ENCODE peak calls at places on chromosomes 13 and 19, in eight cellular contexts. B is GM23338, D is neural crest cell, Y is neural progenitor cell, X is omental fat pad, H is transverse colon, U is astrocyte of the spinal cord, V is type B pancreatic cell. F is an unnamed sample.

GRCh38 chr19:51986309-51987291 is at the start of gene ZNF350:
- DNase-seq in X (peak), V (peak), H (peak), U (peak), D (peak), Y (peak), B (peak), F (peak)

GRCh38 chr13:105925496-105925895 is 610.0 kb downstream of the EFNB2 start:
- DNase-seq in V (no peak), X (no peak), U (peak), B (no peak), Y (no peak), D (no peak), H (no peak), F (no peak)

GRCh38 chr19:27694361-27695055 is 1518.4 kb downstream of the UQCRFS1 start:
- DNase-seq in X (no peak), H (no peak), Y (no peak), B (no peak), U (no peak), V (no peak), D (no peak), F (no peak)

GRCh38 chr13:72864142-72865035 is 82.5 kb downstream of the PIBF1 start:
- DNase-seq in B (no peak), Y (no peak), H (no peak), X (no peak), D (no peak), U (peak), V (no peak), F (peak)

GRCh38 chr19:1690570-1691307 is 38.3 kb upstream of the TCF3 start:
- DNase-seq in U (no peak), Y (peak), H (peak), V (no peak), B (peak), X (no peak), D (peak), F (no peak)

GRCh38 chr19:41701401-41702075 is 6.9 kb upstream of the CEACAM5 start:
- DNase-seq in D (no peak), V (peak), H (peak), X (no peak), U (no peak), B (peak), Y (no peak), F (no peak)

GRCh38 chr13:100106005-100106404 is 17.1 kb downstream of the PCCA start:
- DNase-seq in D (no peak), B (no peak), V (no peak), H (no peak), X (no peak), U (peak), Y (no peak), F (peak)

GRCh38 chr13:51025245-51025872 is 85.7 kb downstream of the C13orf42 start:
- DNase-seq in Y (no peak), X (no peak), D (no peak), U (no peak), V (no peak), B (no peak), H (no peak), F (no peak)

GRCh38 chr19:17580470-17581000 is 25.1 kb downstream of the COLGALT1 start:
- DNase-seq in H (no peak), X (no peak), B (peak), V (no peak), Y (no peak), D (no peak), U (no peak), F (no peak)

GRCh38 chr13:25632166-25632888 is 260.6 kb downstream of the ATP8A2 start:
- DNase-seq in D (no peak), Y (peak), U (no peak), X (no peak), B (peak), V (no peak), H (no peak), F (no peak)

GRCh38 chr19:54418030-54418929 is 3.0 kb downstream of the TTYH1 start:
- DNase-seq in H (no peak), D (no peak), B (peak), U (no peak), V (no peak), X (no peak), Y (peak), F (peak)

GRCh38 chr13:23561261-23561660 is 9.0 kb upstream of the TNFRSF19 start:
- DNase-seq in D (no peak), X (no peak), H (no peak), B (no peak), Y (no peak), U (no peak), V (no peak), F (no peak)

GRCh38 chr19:3608079-3608641 is 1.5 kb upstream of the TBXA2R start:
- DNase-seq in U (no peak), V (no peak), H (no peak), B (no peak), X (no peak), Y (no peak), D (no peak), F (no peak)

GRCh38 chr13:66859078-66859477 is 371.1 kb downstream of the PCDH9 start:
- DNase-seq in U (no peak), B (no peak), V (no peak), X (no peak), D (no peak), Y (no peak), H (no peak), F (no peak)

GRCh38 chr13:97125810-97126738 is 96.1 kb upstream of the MBNL2 start:
- DNase-seq in U (peak), Y (no peak), B (no peak), H (no peak), X (no peak), V (no peak), D (no peak), F (peak)

GRCh38 chr13:94162289-94162688 is 317.2 kb downstream of the DCT start:
- DNase-seq in H (no peak), V (no peak), D (no peak), X (no peak), U (no peak), B (no peak), Y (no peak), F (no peak)

GRCh38 chr19:40410030-40410389 is 3.2 kb downstream of the PRX start:
- DNase-seq in U (no peak), B (peak), Y (peak), H (no peak), V (no peak), D (no peak), X (no peak), F (no peak)

GRCh38 chr13:30745917-30746686 is 10.8 kb downstream of the ALOX5AP start:
- DNase-seq in Y (no peak), B (no peak), X (no peak), D (no peak), V (no peak), U (peak), H (peak), F (no peak)

GRCh38 chr19:35939307-35940077 is 3.3 kb downstream of the LRFN3 start:
- DNase-seq in H (no peak), Y (no peak), B (no peak), D (no peak), X (no peak), V (no peak), U (no peak), F (no peak)

GRCh38 chr13:100671389-100672182 is 3.0 kb downstream of the TMTC4 start:
- DNase-seq in X (no peak), B (no peak), D (no peak), U (no peak), H (no peak), V (no peak), Y (no peak), F (no peak)

GRCh38 chr19:1481893-1482360 is 2.9 kb upstream of the C19orf25 start:
- DNase-seq in X (no peak), D (no peak), H (no peak), U (no peak), Y (no peak), V (peak), B (no peak), F (no peak)

GRCh38 chr13:112968380-112968909 is 569 bp upstream of the MCF2L start:
- DNase-seq in H (peak), B (peak), Y (peak), X (no peak), U (no peak), D (no peak), V (no peak), F (no peak)

GRCh38 chr13:53197424-53197823 is 168.8 kb downstream of the OLFM4 start:
- DNase-seq in X (no peak), B (no peak), D (no peak), H (no peak), V (no peak), U (no peak), Y (no peak), F (no peak)

GRCh38 chr19:29516821-29517395 is 8.9 kb upstream of the VSTM2B start:
- DNase-seq in D (no peak), Y (no peak), B (no peak), X (no peak), H (no peak), V (no peak), U (no peak), F (no peak)

GRCh38 chr13:28796938-28797257 is 23.2 kb upstream of the MTUS2 start:
- DNase-seq in B (no peak), X (no peak), H (no peak), D (no peak), U (no peak), Y (no peak), V (no peak), F (no peak)
- TF ChIP-seq CTCF in B (no peak), X (no peak), H (no peak), D (no peak), U (no peak), Y (no peak), V (no peak), F (peak)

DNA sequence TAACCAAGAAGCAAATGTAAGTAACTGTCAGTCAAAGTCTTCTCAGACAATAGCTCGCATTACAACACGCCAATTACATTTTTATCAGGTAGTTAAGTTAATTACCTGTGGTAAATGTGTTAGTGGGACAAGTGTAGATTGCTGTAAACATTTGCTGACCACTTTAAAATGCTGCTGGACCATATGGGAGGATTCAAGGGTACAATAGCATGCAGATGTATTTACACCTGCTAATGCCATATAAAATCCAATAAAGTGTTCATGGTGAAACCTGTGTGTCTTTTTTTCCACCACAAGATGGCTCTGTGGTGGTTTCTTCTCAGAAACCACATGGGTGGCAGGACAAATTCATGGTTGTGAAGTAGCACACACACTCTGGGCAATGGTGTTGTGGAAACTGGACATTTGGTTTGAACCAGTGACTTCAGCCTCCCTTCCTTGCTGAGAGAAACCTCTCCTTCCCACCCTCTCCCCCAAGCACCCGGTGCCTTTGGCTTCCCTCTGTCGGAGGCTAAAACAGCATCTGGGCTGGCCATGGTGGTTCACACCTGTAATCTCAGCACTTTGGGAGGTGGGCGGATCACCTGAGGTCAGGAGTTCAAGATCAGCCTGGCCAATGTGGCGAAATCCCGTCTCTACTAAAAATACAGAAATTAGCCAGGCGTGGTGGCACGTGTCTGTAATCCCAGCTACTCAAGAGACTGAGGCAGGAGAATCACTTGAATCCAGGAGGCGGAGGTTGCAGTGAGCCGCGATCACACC is 18.1 kb upstream of the GTF3A start:
- DNase-seq in U (peak), D (no peak), B (peak), H (no peak), Y (peak), X (no peak), V (no peak), F (peak)
- TF ChIP-seq CTCF in U (peak), D (peak), B (peak), H (peak), Y (peak), X (no peak), V (peak), F (peak)

GRCh38 chr13:92355213-92355612 is 871.4 kb upstream of the GPC6 start:
- DNase-seq in B (peak), D (no peak), H (peak), X (no peak), V (no peak), Y (peak), U (peak), F (no peak)
- TF ChIP-seq CTCF in B (peak), D (peak), H (peak), X (no peak), V (peak), Y (peak), U (peak), F (no peak)

GRCh38 chr13:111049791-111050538 is 65.1 kb upstream of the ARHGEF7 start:
- DNase-seq in X (no peak), U (peak), H (no peak), V (no peak), Y (peak), B (peak), D (no peak), F (no peak)
- TF ChIP-seq CTCF in X (no peak), U (peak), H (peak), V (peak), Y (peak), B (peak), D (peak), F (peak)

GRCh38 chr13:79538757-79539156 is 57.8 kb downstream of the NDFIP2 start:
- DNase-seq in Y (no peak), B (no peak), H (no peak), U (no peak), X (no peak), V (no peak), D (no peak), F (no peak)
- TF ChIP-seq CTCF in Y (no peak), B (no peak), H (no peak), U (no peak), X (no peak), V (no peak), D (no peak), F (no peak)